ENCODE peak calls at places on chromosomes 6 and 20, in seven cellular contexts. One of them, this sample, is unnamed.

GRCh38 chr6:170176621-170177382 is 114.1 kb downstream of the DLL1 start:
- DNase-seq in Peyer's patch: peak; percentile 36
- DNase-seq in stimulated activated effector memory CD8-positive, alpha-beta T cell treated with anti-CD3 and anti-CD28 coated beads, Interleukin-12 subunit alpha, Interleukin-12 subunit beta, amount 100 ng/mL, for 72 hours: no peak
- DNase-seq in brain microvascular endothelial cell: no peak
- DNase-seq in GM06990: no peak
- DNase-seq in substantia nigra: no peak
- DNase-seq in naive B cell: no peak
- DNase-seq in this sample: no peak

GRCh38 chr6:108437821-108438220 is 122.9 kb upstream of the FOXO3 start:
- DNase-seq in brain microvascular endothelial cell: no peak
- DNase-seq in substantia nigra: no peak
- DNase-seq in GM06990: no peak
- DNase-seq in stimulated activated effector memory CD8-positive, alpha-beta T cell treated with anti-CD3 and anti-CD28 coated beads, Interleukin-12 subunit alpha, Interleukin-12 subunit beta, amount 100 ng/mL, for 72 hours: no peak
- DNase-seq in Peyer's patch: no peak
- DNase-seq in naive B cell: no peak
- DNase-seq in this sample: no peak

GRCh38 chr6:169933839-169934698 is 182.6 kb downstream of the ERMARD start:
- DNase-seq in brain microvascular endothelial cell: no peak
- DNase-seq in substantia nigra: no peak
- DNase-seq in Peyer's patch: peak; percentile 71
- DNase-seq in naive B cell: no peak
- DNase-seq in GM06990: no peak
- DNase-seq in stimulated activated effector memory CD8-positive, alpha-beta T cell treated with anti-CD3 and anti-CD28 coated beads, Interleukin-12 subunit alpha, Interleukin-12 subunit beta, amount 100 ng/mL, for 72 hours: no peak
- DNase-seq in this sample: no peak

GRCh38 chr6:32110632-32111031 is 1.5 kb upstream of the TNXB start:
- DNase-seq in GM06990: no peak
- DNase-seq in Peyer's patch: no peak
- DNase-seq in substantia nigra: no peak
- DNase-seq in stimulated activated effector memory CD8-positive, alpha-beta T cell treated with anti-CD3 and anti-CD28 coated beads, Interleukin-12 subunit alpha, Interleukin-12 subunit beta, amount 100 ng/mL, for 72 hours: no peak
- DNase-seq in brain microvascular endothelial cell: no peak
- DNase-seq in naive B cell: no peak
- DNase-seq in this sample: no peak

GRCh38 chr6:22590423-22590822 is 21.1 kb downstream of the HDGFL1 start:
- DNase-seq in Peyer's patch: no peak
- DNase-seq in GM06990: no peak
- DNase-seq in brain microvascular endothelial cell: no peak
- DNase-seq in stimulated activated effector memory CD8-positive, alpha-beta T cell treated with anti-CD3 and anti-CD28 coated beads, Interleukin-12 subunit alpha, Interleukin-12 subunit beta, amount 100 ng/mL, for 72 hours: no peak
- DNase-seq in naive B cell: no peak
- DNase-seq in substantia nigra: no peak
- DNase-seq in this sample: no peak

GRCh38 chr6:44084231-44085014 is 42.8 kb downstream of the MRPL14 start:
- DNase-seq in Peyer's patch: no peak
- DNase-seq in substantia nigra: no peak
- DNase-seq in naive B cell: no peak
- DNase-seq in stimulated activated effector memory CD8-positive, alpha-beta T cell treated with anti-CD3 and anti-CD28 coated beads, Interleukin-12 subunit alpha, Interleukin-12 subunit beta, amount 100 ng/mL, for 72 hours: no peak
- DNase-seq in brain microvascular endothelial cell: no peak
- DNase-seq in GM06990: no peak
- DNase-seq in this sample: no peak

GRCh38 chr6:170135821-170136471 is 154.9 kb downstream of the DLL1 start:
- DNase-seq in substantia nigra: no peak
- DNase-seq in Peyer's patch: peak; percentile 38
- DNase-seq in brain microvascular endothelial cell: no peak
- DNase-seq in naive B cell: no peak
- DNase-seq in GM06990: no peak
- DNase-seq in stimulated activated effector memory CD8-positive, alpha-beta T cell treated with anti-CD3 and anti-CD28 coated beads, Interleukin-12 subunit alpha, Interleukin-12 subunit beta, amount 100 ng/mL, for 72 hours: no peak
- DNase-seq in this sample: no peak

GRCh38 chr6:9933674-9934073 is 481.2 kb downstream of the TFAP2A start:
- DNase-seq in substantia nigra: no peak
- DNase-seq in GM06990: no peak
- DNase-seq in naive B cell: no peak
- DNase-seq in stimulated activated effector memory CD8-positive, alpha-beta T cell treated with anti-CD3 and anti-CD28 coated beads, Interleukin-12 subunit alpha, Interleukin-12 subunit beta, amount 100 ng/mL, for 72 hours: no peak
- DNase-seq in brain microvascular endothelial cell: no peak
- DNase-seq in Peyer's patch: no peak
- DNase-seq in this sample: no peak

GRCh38 chr6:150261997-150262396 is 106.8 kb upstream of the IYD start:
- DNase-seq in brain microvascular endothelial cell: no peak
- DNase-seq in substantia nigra: no peak
- DNase-seq in Peyer's patch: no peak
- DNase-seq in GM06990: no peak
- DNase-seq in naive B cell: no peak
- DNase-seq in stimulated activated effector memory CD8-positive, alpha-beta T cell treated with anti-CD3 and anti-CD28 coated beads, Interleukin-12 subunit alpha, Interleukin-12 subunit beta, amount 100 ng/mL, for 72 hours: no peak
- DNase-seq in this sample: no peak

GRCh38 chr6:167904791-167905190 is 78.1 kb downstream of the AFDN start:
- DNase-seq in substantia nigra: no peak
- DNase-seq in naive B cell: no peak
- DNase-seq in GM06990: no peak
- DNase-seq in brain microvascular endothelial cell: no peak
- DNase-seq in Peyer's patch: no peak
- DNase-seq in stimulated activated effector memory CD8-positive, alpha-beta T cell treated with anti-CD3 and anti-CD28 coated beads, Interleukin-12 subunit alpha, Interleukin-12 subunit beta, amount 100 ng/mL, for 72 hours: no peak
- DNase-seq in this sample: no peak

GRCh38 chr20:47922280-47922675 is 137.0 kb upstream of the SULF2 start:
- DNase-seq in substantia nigra: no peak
- DNase-seq in brain microvascular endothelial cell: peak; percentile 24
- DNase-seq in GM06990: no peak
- DNase-seq in stimulated activated effector memory CD8-positive, alpha-beta T cell treated with anti-CD3 and anti-CD28 coated beads, Interleukin-12 subunit alpha, Interleukin-12 subunit beta, amount 100 ng/mL, for 72 hours: no peak
- DNase-seq in naive B cell: no peak
- DNase-seq in Peyer's patch: no peak
- DNase-seq in this sample: no peak

GRCh38 chr6:131548441-131548840 is 24.6 kb upstream of the ARG1 start:
- DNase-seq in stimulated activated effector memory CD8-positive, alpha-beta T cell treated with anti-CD3 and anti-CD28 coated beads, Interleukin-12 subunit alpha, Interleukin-12 subunit beta, amount 100 ng/mL, for 72 hours: no peak
- DNase-seq in Peyer's patch: no peak
- DNase-seq in brain microvascular endothelial cell: no peak
- DNase-seq in naive B cell: no peak
- DNase-seq in substantia nigra: no peak
- DNase-seq in GM06990: no peak
- DNase-seq in this sample: no peak

This sample was measured in T-cell.